ENCODE peak calls at places on chromosome X, in ten cellular contexts. G, D, Y, I, C, U, R, K, H and Z are unnamed samples.

GRCh38 chrX:146224442-146224841 is 406.8 kb downstream of the SLITRK2 start:
- DNase-seq in G (no peak), D (no peak), Y (no peak), I (no peak), C (peak; percentile 34), U (no peak), R (no peak), K (no peak), H (no peak), Z (no peak)

GRCh38 chrX:41386222-41386990 is 52.4 kb downstream of the DDX3X start:
- DNase-seq in G (no peak), D (no peak), Y (no peak), I (no peak), C (peak; percentile 44), U (no peak), R (no peak), K (no peak), H (no peak), Z (no peak)

GRCh38 chrX:95505721-95506120 is 1178.9 kb upstream of the DIAPH2 start:
- DNase-seq in G (no peak), D (no peak), Y (no peak), I (no peak), C (peak; percentile 43), U (no peak), R (no peak), K (no peak), H (no peak), Z (no peak)

GRCh38 chrX:13893826-13894225 is 76.9 kb upstream of the GPM6B start:
- DNase-seq in G (no peak), D (no peak), Y (no peak), I (no peak), C (no peak), U (no peak), R (no peak), K (no peak), H (no peak), Z (no peak)

GRCh38 chrX:69232945-69233344 is 67.7 kb upstream of the PJA1 start:
- DNase-seq in G (no peak), D (no peak), Y (no peak), I (no peak), C (no peak), U (no peak), R (no peak), K (no peak), H (no peak), Z (no peak)

GRCh38 chrX:23699636-23700194 is 32.4 kb downstream of the PRDX4 start:
- DNase-seq in G (no peak), D (no peak), Y (no peak), I (no peak), C (peak; percentile 73), U (no peak), R (no peak), K (no peak), H (peak; percentile 56), Z (no peak)

GRCh38 chrX:38215141-38215540 is 5.5 kb downstream of the SRPX start:
- DNase-seq in G (no peak), D (no peak), Y (no peak), I (no peak), C (no peak), U (no peak), R (no peak), K (no peak), H (no peak), Z (no peak)

GRCh38 chrX:118530537-118530936 is 34.9 kb downstream of the DOCK11 start:
- DNase-seq in G (no peak), D (no peak), Y (no peak), I (no peak), C (no peak), U (no peak), R (no peak), K (no peak), H (no peak), Z (no peak)

GRCh38 chrX:6693051-6693450 is 158.1 kb upstream of the VCX3A start:
- DNase-seq in G (no peak), D (no peak), Y (no peak), I (no peak), C (peak; percentile 64), U (no peak), R (no peak), K (no peak), H (no peak), Z (no peak)

GRCh38 chrX:130746709-130747347 is 156.2 kb downstream of the ENOX2 start:
- DNase-seq in G (no peak), D (no peak), Y (no peak), I (no peak), C (no peak), U (no peak), R (peak; percentile 1), K (no peak), H (no peak), Z (no peak)

GRCh38 chrX:46383006-46383405 is 162.2 kb downstream of the ZNF674 start:
- DNase-seq in G (no peak), D (no peak), Y (no peak), I (no peak), C (no peak), U (no peak), R (no peak), K (no peak), H (no peak), Z (no peak)

GRCh38 chrX:46376246-46376885 is 168.9 kb downstream of the ZNF674 start:
- DNase-seq in G (no peak), D (no peak), Y (peak; percentile 20), I (peak; percentile 13), C (peak; percentile 69), U (no peak), R (peak; percentile 57), K (no peak), H (no peak), Z (no peak)

GRCh38 chrX:46382595-46382994 is 162.6 kb downstream of the ZNF674 start:
- DNase-seq in G (no peak), D (no peak), Y (no peak), I (no peak), C (no peak), U (no peak), R (no peak), K (no peak), H (no peak), Z (no peak)

GRCh38 chrX:46381630-46382029 is 163.6 kb downstream of the ZNF674 start:
- DNase-seq in G (no peak), D (no peak), Y (no peak), I (peak; percentile 12), C (peak; percentile 62), U (no peak), R (peak; percentile 6), K (no peak), H (no peak), Z (no peak)

GRCh38 chrX:46380148-46380752 is 165.0 kb downstream of the ZNF674 start:
- DNase-seq in G (no peak), D (no peak), Y (no peak), I (no peak), C (no peak), U (no peak), R (no peak), K (no peak), H (no peak), Z (no peak)
- TF ChIP-seq POLR2AphosphoS5 in G (no peak), D (no peak), Y (no peak), I (no peak), C (no peak), U (no peak), R (no peak), K (no peak), H (no peak), Z (no peak)

GRCh38 chrX:132638313-132638712 is 149.5 kb upstream of the MBNL3 start:
- DNase-seq in G (no peak), D (no peak), Y (no peak), I (no peak), C (no peak), U (no peak), R (no peak), K (no peak), H (no peak), Z (no peak)

GRCh38 chrX:132631579-132632232 is 142.9 kb upstream of the MBNL3 start:
- DNase-seq in G (no peak), D (no peak), Y (no peak), I (no peak), C (peak; percentile 39), U (no peak), R (peak; percentile 31), K (no peak), H (peak; percentile 10), Z (no peak)

GRCh38 chrX:132634521-132634920 is 145.7 kb upstream of the MBNL3 start:
- DNase-seq in G (no peak), D (no peak), Y (no peak), I (no peak), C (no peak), U (no peak), R (no peak), K (no peak), H (no peak), Z (no peak)

GRCh38 chrX:132636080-132636479 is 147.2 kb upstream of the MBNL3 start:
- DNase-seq in G (no peak), D (no peak), Y (no peak), I (no peak), C (peak; percentile 3), U (no peak), R (no peak), K (no peak), H (no peak), Z (no peak)
- TF ChIP-seq CTCF in G (no peak), D (no peak), Y (no peak), I (no peak), C (peak; percentile 22), U (no peak), R (no peak), K (no peak), H (no peak), Z (no peak)

GRCh38 chrX:115592997-115593734 is 32.2 kb downstream of the PLS3 start:
- DNase-seq in G (no peak), D (no peak), Y (no peak), I (no peak), C (peak; percentile 23), U (no peak), R (no peak), K (no peak), H (no peak), Z (no peak)
- TF ChIP-seq POLR2AphosphoS5 in G (no peak), D (no peak), Y (no peak), I (no peak), C (no peak), U (no peak), R (no peak), K (peak; percentile 54), H (no peak), Z (no peak)

GRCh38 chrX:104564921-104565703 is 887 bp upstream of the IL1RAPL2 start:
- DNase-seq in G (no peak), D (no peak), Y (no peak), I (no peak), C (peak; percentile 23), U (no peak), R (no peak), K (no peak), H (no peak), Z (no peak)

GRCh38 chrX:104567506-104567905 is 1.5 kb downstream of the IL1RAPL2 start:
- DNase-seq in G (no peak), D (no peak), Y (no peak), I (no peak), C (no peak), U (no peak), R (no peak), K (no peak), H (no peak), Z (no peak)

GRCh38 chrX:104566921-104567501 is 1.0 kb downstream of the IL1RAPL2 start:
- DNase-seq in G (no peak), D (no peak), Y (no peak), I (no peak), C (peak; percentile 35), U (no peak), R (no peak), K (no peak), H (no peak), Z (no peak)

GRCh38 chrX:104564335-104564734 is 1.7 kb upstream of the IL1RAPL2 start:
- DNase-seq in G (no peak), D (no peak), Y (no peak), I (no peak), C (no peak), U (no peak), R (no peak), K (no peak), H (no peak), Z (no peak)

GRCh38 chrX:104565791-104566687 is at the start of gene IL1RAPL2:
- DNase-seq in G (no peak), D (no peak), Y (peak; percentile 18), I (peak; percentile 14), C (peak; percentile 86), U (no peak), R (peak; percentile 8), K (no peak), H (peak; percentile 29), Z (peak; percentile 58)
- TF ChIP-seq CTCF in G (no peak), D (no peak), Y (no peak), I (no peak), C (peak; percentile 75), U (peak; percentile 25), R (peak; percentile 62), K (no peak), H (peak; percentile 65), Z (peak; percentile 18)